ENCODE peak calls at places on chromosomes 5 and 9, in nine cellular contexts. M is left ventricle myocardium inferior; B is psoas muscle; P is hepatocyte; I is spleen; G is neural progenitor cell; Q is CD4-positive, alpha-beta memory T cell; D is tibial artery; N is mammary epithelial cell. Z is an unnamed sample.

GRCh38 chr9:121954477-121955175 is 138.5 kb downstream of the TTLL11 start:
- DNase-seq in B (peak; percentile 47), G (no peak), I (no peak), M (peak; percentile 49), P (no peak), Q (no peak), D (no peak), N (no peak), Z (no peak)

GRCh38 chr9:123395276-123396006 is 39.4 kb downstream of the CRB2 start:
- DNase-seq in P (no peak), N (no peak), M (no peak), D (no peak), I (no peak), B (no peak), G (peak; percentile 34), Q (no peak), Z (no peak)

GRCh38 chr5:156444737-156445136 is 117.8 kb downstream of the SGCD start:
- DNase-seq in M (no peak), Q (no peak), B (no peak), G (no peak), D (no peak), N (no peak), P (no peak), I (no peak), Z (peak; percentile 43)

GRCh38 chr5:16953729-16954128 is 17.6 kb upstream of the MYO10 start:
- DNase-seq in D (no peak), I (no peak), N (no peak), G (no peak), M (no peak), B (no peak), Q (no peak), P (no peak), Z (no peak)

GRCh38 chr9:118215544-118215943 is 511.3 kb downstream of the TLR4 start:
- DNase-seq in G (no peak), P (peak; percentile 30), M (no peak), D (no peak), N (no peak), Q (no peak), B (no peak), I (no peak), Z (no peak)

GRCh38 chr9:78985084-78985738 is 586.6 kb upstream of the TLE4 start:
- DNase-seq in G (no peak), B (no peak), I (no peak), Q (no peak), D (no peak), P (no peak), M (no peak), N (peak; percentile 63), Z (no peak)

GRCh38 chr5:179839328-179840256 is 18.9 kb downstream of the SQSTM1 start:
- DNase-seq in B (peak; percentile 60), D (no peak), P (peak; percentile 44), M (peak; percentile 44), I (peak; percentile 70), G (no peak), N (no peak), Q (no peak), Z (no peak)

GRCh38 chr9:135471751-135472640 is 7.6 kb upstream of the PPP1R26 start:
- DNase-seq in N (no peak), I (peak; percentile 28), Q (no peak), G (peak; percentile 91), B (no peak), P (no peak), D (no peak), M (no peak), Z (no peak)

GRCh38 chr5:67996596-67996995 is 219.0 kb upstream of the PIK3R1 start:
- DNase-seq in Q (no peak), B (no peak), M (no peak), D (no peak), N (no peak), P (no peak), I (no peak), G (no peak), Z (no peak)

GRCh38 chr9:111483419-111483861 is 743 bp downstream of the ECPAS start:
- DNase-seq in D (peak; percentile 71), M (no peak), N (peak; percentile 30), P (peak; percentile 83), B (no peak), G (no peak), Q (peak; percentile 67), I (no peak), Z (peak; percentile 67)

GRCh38 chr9:35669331-35670145 is 4.2 kb upstream of the CA9 start:
- DNase-seq in Q (no peak), G (no peak), B (no peak), P (peak; percentile 68), D (no peak), N (peak; percentile 73), M (no peak), I (peak; percentile 5), Z (no peak)

GRCh38 chr5:27474395-27474794 is 436.0 kb upstream of the CDH9 start:
- DNase-seq in M (no peak), B (no peak), D (no peak), Q (no peak), G (no peak), P (no peak), I (no peak), N (no peak), Z (no peak)

GRCh38 chr5:130335116-130335515 is 430.9 kb downstream of the CHSY3 start:
- DNase-seq in B (no peak), Q (no peak), P (no peak), M (no peak), N (peak; percentile 52), D (no peak), G (no peak), I (no peak), Z (no peak)

GRCh38 chr9:11735391-11735790 is 957.8 kb upstream of the TYRP1 start:
- DNase-seq in D (no peak), G (no peak), N (no peak), P (no peak), B (no peak), M (no peak), Q (no peak), I (no peak), Z (no peak)

GRCh38 chr9:88971131-88971960 is 19.9 kb upstream of the S1PR3 start:
- DNase-seq in G (peak; percentile 52), M (no peak), D (no peak), P (no peak), B (no peak), N (no peak), I (no peak), Q (no peak), Z (no peak)
- H3K4me1 ChIP-seq in G (peaks cover 15% of the 10 kb centered on the region), M (no peaks in the 10 kb centered on the region), D (no peaks in the 10 kb centered on the region), P (no peaks in the 10 kb centered on the region), B (no peaks in the 10 kb centered on the region), N (no peaks in the 10 kb centered on the region), I (peaks cover 5% of the 10 kb centered on the region), Q (no peaks in the 10 kb centered on the region), Z (no peaks in the 10 kb centered on the region)

GRCh38 chr9:92763721-92764380 is 782 bp downstream of the BICD2 start:
- DNase-seq in Q (peak; percentile 19), N (no peak), I (peak; percentile 93), P (peak; percentile 66), B (peak; percentile 39), M (peak; percentile 42), G (peak; percentile 84), D (no peak), Z (no peak)

GRCh38 chr9:92764988-92765936 is 629 bp upstream of the BICD2 start:
- DNase-seq in G (peak; percentile 99), I (peak; percentile 100), Q (peak; percentile 99), N (peak; percentile 98), M (peak; percentile 99), P (peak; percentile 99), B (peak; percentile 99), D (peak; percentile 99), Z (peak; percentile 98)

GRCh38 chr9:92762781-92763708 is 1.6 kb downstream of the BICD2 start:
- DNase-seq in M (no peak), P (no peak), I (peak; percentile 82), Q (no peak), B (no peak), N (no peak), D (no peak), G (no peak), Z (no peak)

GRCh38 chr9:92762196-92762595 is 2.4 kb downstream of the BICD2 start:
- DNase-seq in I (peak; percentile 20), B (no peak), D (no peak), P (no peak), N (no peak), Q (no peak), M (no peak), G (no peak), Z (no peak)

GRCh38 chr9:92764381-92764987 is at the start of gene BICD2:
- DNase-seq in P (no peak), I (no peak), M (no peak), G (no peak), Q (no peak), N (no peak), B (no peak), D (no peak), Z (no peak)
- H3K4me3 ChIP-seq in P (peak within 1 kb of the TSS; percentile 92), I (peak within 1 kb of the TSS; percentile 100), M (peak within 1 kb of the TSS; percentile 95), G (peak within 1 kb of the TSS; percentile 93), Q (peak within 1 kb of the TSS; percentile 69), N (peak within 1 kb of the TSS; percentile 76), B (peak within 1 kb of the TSS; percentile 95), D (peak within 1 kb of the TSS; percentile 99), Z (peak within 1 kb of the TSS; percentile 96)

DNA sequence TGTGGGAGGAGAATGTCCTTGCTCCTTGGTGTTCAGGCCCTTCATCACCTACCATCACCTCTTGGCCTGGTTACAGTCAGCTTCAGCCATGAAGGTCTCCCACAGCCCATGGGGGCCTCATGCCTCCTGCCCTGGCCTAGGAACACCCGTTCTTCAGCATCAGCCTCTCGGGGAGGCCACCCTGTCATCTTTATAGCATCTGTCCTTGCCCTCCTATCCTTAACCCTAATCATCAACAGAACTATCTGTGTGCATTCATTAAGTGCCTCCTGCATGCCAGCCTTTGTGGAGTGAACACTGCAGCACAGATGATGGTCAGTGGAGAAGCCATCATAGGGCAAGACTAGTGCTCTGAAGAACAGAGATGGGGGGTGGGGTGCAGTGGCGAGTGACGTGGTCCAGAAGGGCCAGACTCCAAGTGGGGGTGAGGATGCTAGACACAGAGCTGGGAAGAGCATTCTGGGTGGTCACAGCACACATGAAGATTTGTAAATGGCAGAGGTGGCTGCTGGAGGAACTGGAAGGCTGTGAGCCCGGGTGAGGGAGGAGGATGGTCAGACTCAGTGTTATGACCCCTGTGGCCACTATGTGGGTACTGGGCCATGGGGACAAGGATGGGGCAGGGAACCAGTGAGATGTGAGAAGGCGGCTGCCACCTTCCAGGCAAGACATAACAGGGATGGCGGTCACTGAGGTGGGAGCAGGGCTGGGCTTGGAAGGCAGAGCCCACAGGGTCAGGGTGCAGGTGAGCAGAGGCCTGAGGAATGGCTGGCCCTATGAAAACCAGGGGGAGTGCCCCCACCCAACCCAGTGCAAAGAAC is 3.6 kb upstream of the CARD19 start:
- DNase-seq in Q (no peak), M (no peak), G (no peak), B (no peak), I (peak; percentile 77), P (peak; percentile 3), D (peak; percentile 61), N (no peak), Z (peak; percentile 4)
- H3K4me1 ChIP-seq in Q (peaks cover 40% of the 10 kb centered on the region), M (peaks cover 42% of the 10 kb centered on the region), G (peaks cover 5% of the 10 kb centered on the region), B (peaks cover 7% of the 10 kb centered on the region), I (peaks cover 55% of the 10 kb centered on the region), P (peaks cover 20% of the 10 kb centered on the region), D (peaks cover 14% of the 10 kb centered on the region), N (peaks cover 20% of the 10 kb centered on the region), Z (peaks cover 10% of the 10 kb centered on the region)

DNA sequence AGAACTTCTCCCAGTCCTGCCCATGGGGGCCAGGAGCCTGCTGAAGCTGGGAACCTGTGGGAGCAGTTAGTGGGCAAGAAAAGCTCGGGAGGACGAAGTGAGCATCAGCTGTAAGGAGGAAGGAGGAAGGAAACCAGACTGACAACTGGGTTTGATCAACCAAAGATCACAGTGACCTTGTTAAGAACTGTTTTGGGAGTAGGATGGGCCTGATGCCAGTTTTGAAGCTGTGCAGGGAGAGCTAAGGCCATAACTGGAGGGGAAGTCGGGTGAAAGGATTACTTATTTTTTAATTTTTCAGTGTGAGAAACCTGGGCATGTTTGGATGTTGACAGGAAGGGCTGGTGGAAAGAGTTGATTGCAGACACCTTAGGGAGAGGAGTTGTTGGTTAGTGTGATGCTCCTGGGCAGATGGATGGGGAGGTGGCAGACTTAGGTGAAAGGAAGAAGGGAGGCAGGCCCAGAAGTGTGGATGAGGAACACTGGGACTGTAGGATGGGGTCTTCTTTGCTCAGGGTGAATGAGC is 58.3 kb upstream of the KLF4 start:
- DNase-seq in P (no peak), Q (no peak), D (no peak), I (no peak), B (no peak), M (no peak), G (no peak), N (no peak), Z (no peak)
- H3K4me3 ChIP-seq in P (no peak overlapping the region), Q (no peak overlapping the region), D (no peak overlapping the region), I (no peak overlapping the region), B (no peak overlapping the region), M (peak overlapping the region; percentile 45), G (no peak overlapping the region), N (no peak overlapping the region), Z (no peak overlapping the region)

Z was measured in HAP-1.